ENCODE peak calls at places on chromosomes 12 and 14, in six cellular contexts. S is choroid plexus epithelial cell, Q is AG10803, E is GM06990, I is thyroid gland, A is OCI-LY7. V is an unnamed sample.

GRCh38 chr14:99252940-99253868 is 18.8 kb downstream of the BCL11B start:
- DNase-seq in E (no peak), Q (no peak), S (no peak), A (no peak), I (no peak), V (no peak)

GRCh38 chr14:33563492-33563891 is 387.4 kb downstream of the EGLN3 start:
- DNase-seq in A (no peak), Q (no peak), I (no peak), E (no peak), S (no peak), V (no peak)

GRCh38 chr12:131949431-131950181 is at the start of gene EP400:
- DNase-seq in A (peak; percentile 94), S (peak; percentile 95), I (peak; percentile 97), Q (peak; percentile 92), E (peak; percentile 96), V (peak; percentile 88)

GRCh38 chr14:90522585-90523191 is 125.9 kb downstream of the CALM1 start:
- DNase-seq in A (no peak), E (no peak), S (peak; percentile 24), Q (no peak), I (peak; percentile 98), V (peak; percentile 31)

GRCh38 chr12:57754411-57755193 is at the start of gene MARCHF9:
- DNase-seq in A (peak; percentile 91), S (no peak), Q (no peak), I (peak; percentile 91), E (peak; percentile 86), V (no peak)

GRCh38 chr14:100443643-100444042 is 120.5 kb downstream of the SLC25A47 start:
- DNase-seq in I (no peak), E (no peak), Q (peak; percentile 44), S (peak; percentile 34), A (no peak), V (peak; percentile 25)

GRCh38 chr14:65156568-65157366 is 54.5 kb upstream of the MAX start:
- DNase-seq in A (peak; percentile 68), I (peak; percentile 39), E (peak; percentile 49), Q (peak; percentile 92), S (peak; percentile 78), V (peak; percentile 96)

GRCh38 chr14:105087963-105088811 is 23.0 kb upstream of the GPR132 start:
- DNase-seq in E (no peak), I (peak; percentile 61), Q (peak; percentile 67), S (peak; percentile 72), A (no peak), V (peak; percentile 78)

GRCh38 chr12:124453419-124454351 is 113.7 kb downstream of the NCOR2 start:
- DNase-seq in S (peak; percentile 30), I (peak; percentile 46), A (peak; percentile 74), Q (peak; percentile 68), E (peak; percentile 84), V (peak; percentile 52)

GRCh38 chr12:91687052-91688017 is 458.3 kb downstream of the BTG1 start:
- DNase-seq in S (peak; percentile 9), Q (peak; percentile 40), E (no peak), I (no peak), A (no peak), V (peak; percentile 30)

GRCh38 chr12:49365542-49365941 is 1.7 kb upstream of the SPATS2 start:
- DNase-seq in A (no peak), Q (no peak), S (peak; percentile 94), I (no peak), E (no peak), V (peak; percentile 92)

DNA sequence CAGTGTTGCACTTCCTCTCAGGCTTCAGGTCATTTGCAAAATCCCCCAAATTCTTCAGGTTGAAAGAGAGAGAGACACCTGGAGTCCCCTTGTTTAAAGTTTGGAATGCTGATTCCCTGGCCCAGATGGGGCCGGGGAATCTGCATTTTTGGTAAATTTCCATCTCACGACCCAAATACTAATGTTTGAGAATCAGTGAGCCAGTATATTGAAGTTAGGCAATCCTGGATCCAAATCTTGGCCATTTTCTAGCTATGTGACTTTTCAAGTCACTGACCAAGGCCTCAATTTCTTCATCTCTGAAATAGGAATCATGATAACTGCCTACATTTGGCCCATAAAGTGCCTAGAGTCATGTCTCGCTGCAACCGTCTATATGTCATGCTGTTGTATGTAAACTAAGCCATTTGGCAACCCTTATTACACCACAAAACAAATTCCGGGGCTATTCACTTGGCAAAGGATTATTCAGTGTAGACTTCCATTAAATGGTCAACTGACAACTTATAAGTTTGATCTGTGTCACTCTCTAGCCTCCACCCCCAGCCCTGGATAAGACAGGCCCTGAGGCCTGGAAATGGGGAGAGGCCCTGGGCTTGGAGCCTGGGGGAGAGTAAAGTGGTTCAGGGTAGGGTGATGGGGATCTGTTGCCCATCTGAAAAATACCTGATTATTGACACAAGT is 3.7 kb upstream of the ZFP36L1 start:
- DNase-seq in E (no peak), S (no peak), A (no peak), Q (peak; percentile 32), I (no peak), V (no peak)
- H3K4me3 ChIP-seq in E (peak overlapping the region; percentile 88), S (peak overlapping the region; percentile 98), A (peak overlapping the region; percentile 87), Q (peak overlapping the region; percentile 100), I (no peak overlapping the region), V (peak overlapping the region; percentile 87)

DNA sequence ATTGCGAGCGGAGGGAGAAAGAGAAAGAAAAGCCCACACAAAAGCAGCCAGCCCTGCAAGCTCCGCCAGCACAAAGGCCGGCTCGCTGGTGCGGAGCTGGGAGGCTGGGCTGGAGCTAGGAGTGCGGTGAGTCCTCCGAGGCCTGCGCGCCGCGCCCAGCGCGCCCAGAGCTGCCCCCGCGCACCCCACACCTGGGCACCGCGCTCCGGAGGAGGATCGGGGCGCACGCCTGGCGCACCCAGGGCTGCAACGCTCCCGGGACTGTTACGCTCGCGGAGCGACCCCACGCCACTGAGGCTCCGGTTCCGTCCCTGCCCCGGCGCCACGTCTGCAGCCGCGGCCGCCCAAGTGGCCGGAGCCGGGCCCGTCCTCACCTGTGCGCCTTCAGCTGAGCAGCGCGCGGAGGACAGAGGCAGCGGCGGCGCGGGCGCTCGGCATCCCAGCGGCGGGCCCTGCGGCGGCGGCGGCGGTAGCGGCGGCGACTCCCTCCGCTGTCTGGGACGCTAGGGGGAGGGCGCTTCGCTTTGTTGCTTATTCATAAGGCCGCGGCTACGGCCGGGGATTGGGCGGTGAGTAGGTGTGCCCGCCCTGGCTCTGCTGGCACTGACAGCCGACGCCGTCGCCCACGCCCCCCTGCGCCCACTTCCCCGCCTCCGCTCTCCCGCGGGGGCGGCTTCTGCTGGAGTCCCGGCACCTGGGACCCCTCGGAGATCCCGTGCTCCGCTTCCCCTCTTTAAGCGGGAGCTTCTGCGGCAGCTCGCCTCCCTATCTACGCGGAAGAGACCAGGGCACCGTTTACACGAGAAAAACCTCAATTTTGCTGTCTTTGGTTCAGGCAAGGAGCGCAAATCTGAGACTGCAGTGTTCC is at the start of gene ARMH4:
- DNase-seq in A (peak; percentile 77), I (peak; percentile 89), E (peak; percentile 62), S (peak; percentile 77), Q (peak; percentile 77), V (peak; percentile 72)
- H3K4me3 ChIP-seq in A (peak within 1 kb of the TSS; percentile 66), I (peak within 1 kb of the TSS; percentile 41), E (peak within 1 kb of the TSS; percentile 61), S (peak within 1 kb of the TSS; percentile 73), Q (peak within 1 kb of the TSS; percentile 77), V (peak within 1 kb of the TSS; percentile 63)

DNA sequence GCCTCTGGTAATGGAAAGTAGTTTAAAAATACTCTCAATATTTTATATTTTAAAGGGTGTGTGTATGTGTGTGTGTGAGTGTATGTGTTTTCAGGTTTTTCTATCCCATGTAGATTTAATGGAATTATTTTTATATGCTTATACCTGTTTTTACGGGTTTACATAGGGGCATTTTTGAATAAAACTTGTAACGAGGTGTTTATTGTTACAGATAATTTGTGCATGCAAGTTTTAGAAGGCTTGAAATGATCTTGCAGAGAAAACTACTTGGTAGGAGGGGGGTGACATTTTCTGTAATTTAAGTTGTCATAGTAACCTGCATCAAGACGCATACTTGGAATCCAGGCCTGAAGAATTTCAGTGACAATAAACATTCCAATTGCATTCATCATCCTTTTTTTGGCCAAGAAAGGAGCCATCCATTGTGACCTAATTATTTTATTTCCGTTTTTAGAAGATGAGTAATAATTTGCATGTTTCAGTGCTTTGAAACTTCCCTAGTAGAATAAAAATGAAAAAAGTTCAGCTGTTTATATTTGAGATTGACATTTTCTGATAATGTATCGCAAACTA is 39.0 kb downstream of the RASSF8 start:
- DNase-seq in A (no peak), I (no peak), Q (peak; percentile 97), S (peak; percentile 93), E (no peak), V (peak; percentile 92)
- H3K4me3 ChIP-seq in A (no peak overlapping the region), I (no peak overlapping the region), Q (no peak overlapping the region), S (no peak overlapping the region), E (no peak overlapping the region), V (no peak overlapping the region)

DNA sequence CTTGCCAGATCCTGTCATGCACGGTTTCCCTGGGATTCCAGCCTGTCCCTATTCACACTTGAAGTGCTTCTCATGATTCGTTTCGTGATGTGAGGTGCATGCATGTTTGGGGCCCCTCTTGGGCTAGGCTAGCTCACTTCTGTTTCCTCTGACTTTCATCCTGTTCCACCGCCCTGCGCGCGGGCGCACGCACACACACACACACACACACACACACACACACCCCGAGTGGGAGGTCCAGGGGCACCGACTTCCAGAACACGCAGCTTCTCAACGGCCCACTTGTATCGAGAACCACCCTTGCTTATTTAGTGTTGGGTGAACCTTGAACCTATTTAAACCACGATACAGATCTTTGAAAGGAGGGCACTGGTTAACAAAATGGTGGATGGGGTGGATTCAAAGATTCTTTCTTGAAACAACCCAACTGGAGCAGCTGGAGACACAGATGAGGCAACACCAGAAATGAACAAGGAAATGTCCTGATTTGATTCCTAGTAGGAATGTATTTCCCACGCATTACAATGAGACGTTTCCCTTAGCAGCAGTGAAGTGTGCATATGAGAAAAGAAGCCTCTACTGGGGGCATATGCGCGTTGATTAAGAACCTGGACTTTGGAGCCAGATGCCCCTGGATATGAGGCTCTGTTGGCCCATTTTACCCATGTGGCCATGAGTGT is 16.3 kb downstream of the ELK3 start:
- DNase-seq in A (no peak), S (no peak), E (no peak), I (peak; percentile 74), Q (no peak), V (no peak)
- H3K4me3 ChIP-seq in A (peak overlapping the region; percentile 33), S (no peak overlapping the region), E (peak overlapping the region; percentile 19), I (no peak overlapping the region), Q (no peak overlapping the region), V (no peak overlapping the region)